ENCODE peak calls at places on chromosomes 13 and 19, in four cellular contexts. E, K, H and A are unnamed samples.

GRCh38 chr13:48579167-48579918 is 46.5 kb upstream of the RCBTB2 start:
- DNase-seq in H (no peak), K (peak; percentile 30), E (no peak), A (no peak)

GRCh38 chr13:113020323-113021080 is 51.5 kb downstream of the MCF2L start:
- DNase-seq in E (no peak), H (no peak), K (no peak), A (no peak)

GRCh38 chr19:35342430-35342829 is 5.3 kb upstream of the FFAR1 start:
- DNase-seq in E (no peak), H (no peak), K (no peak), A (no peak)

GRCh38 chr13:73938375-73939070 is 195.7 kb downstream of the KLF12 start:
- DNase-seq in K (no peak), E (peak; percentile 92), H (peak; percentile 84), A (peak; percentile 92)

GRCh38 chr13:40963927-40964326 is 55.2 kb downstream of the ELF1 start:
- DNase-seq in E (peak; percentile 67), K (no peak), H (peak; percentile 69), A (peak; percentile 78)

GRCh38 chr13:41411060-41411459 is 46.3 kb upstream of the RGCC start:
- DNase-seq in E (no peak), H (no peak), K (no peak), A (no peak)

GRCh38 chr19:31578326-31578725 is 229.1 kb upstream of the TSHZ3 start:
- DNase-seq in H (no peak), K (no peak), E (no peak), A (no peak)

GRCh38 chr13:42218576-42218975 is 53.4 kb upstream of the AKAP11 start:
- DNase-seq in K (no peak), H (no peak), E (peak; percentile 22), A (no peak)

GRCh38 chr19:6225232-6225635 is 54.5 kb downstream of the MLLT1 start:
- DNase-seq in H (no peak), K (no peak), E (no peak), A (no peak)

GRCh38 chr13:43266953-43267615 is 243.7 kb downstream of the DNAJC15 start:
- DNase-seq in H (no peak), K (no peak), E (no peak), A (no peak)

GRCh38 chr19:49718511-49718910 is 27.6 kb downstream of the CPT1C start:
- DNase-seq in E (no peak), H (no peak), K (no peak), A (no peak)

GRCh38 chr19:13022111-13022858 is 27.0 kb downstream of the NFIX start:
- DNase-seq in E (peak; percentile 56), K (peak; percentile 84), H (no peak), A (no peak)

GRCh38 chr19:5778402-5778801 is 6.1 kb downstream of the PRR22 start:
- DNase-seq in H (no peak), E (no peak), K (no peak), A (no peak)

GRCh38 chr13:33639640-33640080 is 178.3 kb upstream of the RFC3 start:
- DNase-seq in H (peak; percentile 28), K (no peak), E (peak; percentile 44), A (no peak)

GRCh38 chr13:23159587-23160240 is 21.1 kb upstream of the SGCG start:
- DNase-seq in E (no peak), H (no peak), K (no peak), A (no peak)

GRCh38 chr19:41997121-41997850 is 3.3 kb upstream of the ATP1A3 start:
- DNase-seq in E (peak; percentile 15), K (no peak), H (peak; percentile 28), A (peak; percentile 17)

GRCh38 chr13:109593230-109593629 is 193.2 kb downstream of the IRS2 start:
- DNase-seq in H (peak; percentile 70), E (no peak), K (no peak), A (no peak)

GRCh38 chr19:782195-783043 is 14.8 kb upstream of the PTBP1 start:
- DNase-seq in E (peak; percentile 76), K (no peak), H (peak; percentile 75), A (peak; percentile 61)

GRCh38 chr13:60851378-60851777 is 454.4 kb downstream of the TDRD3 start:
- DNase-seq in H (no peak), K (no peak), E (no peak), A (no peak)

GRCh38 chr19:4539697-4540581 is at the start of gene LRG1:
- DNase-seq in K (no peak), H (peak; percentile 56), E (no peak), A (no peak)

GRCh38 chr13:21556051-21556450 is 47.9 kb downstream of the MICU2 start:
- DNase-seq in H (no peak), E (no peak), K (no peak), A (peak; percentile 3)

GRCh38 chr19:14361824-14362223 is 19.4 kb upstream of the ADGRE5 start:
- DNase-seq in K (no peak), H (no peak), E (peak; percentile 14), A (peak; percentile 21)

GRCh38 chr19:41278478-41278877 is 14.3 kb downstream of the HNRNPUL1 start:
- DNase-seq in K (no peak), E (no peak), H (no peak), A (no peak)

GRCh38 chr13:26112843-26113242 is 61.0 kb upstream of the SHISA2 start:
- DNase-seq in H (peak; percentile 13), E (peak; percentile 8), K (no peak), A (no peak)

GRCh38 chr13:109088101-109088500 is 458.7 kb downstream of the MYO16 start:
- DNase-seq in H (no peak), K (no peak), E (no peak), A (no peak)

GRCh38 chr19:17681505-17682125 is 6.5 kb downstream of the UNC13A start:
- DNase-seq in H (peak; percentile 21), E (peak; percentile 19), K (no peak), A (peak; percentile 30)

GRCh38 chr19:7242601-7243258 is 51.5 kb downstream of the INSR start:
- DNase-seq in H (no peak), E (peak; percentile 84), K (no peak), A (peak; percentile 9)